ENCODE peak calls at places on chromosomes 13 and 19, in eight cellular contexts. J, O, L, V, Q, Z, B and X are unnamed samples.

GRCh38 chr19:8518536-8518935 is 4.6 kb upstream of the ZNF414 start:
- DNase-seq in J (no peak), O (no peak), L (no peak), V (no peak), Q (no peak), Z (no peak), B (no peak), X (no peak)

GRCh38 chr13:85690368-85690767 is 108.9 kb downstream of the SLITRK6 start:
- DNase-seq in J (no peak), O (no peak), L (no peak), V (no peak), Q (no peak), Z (no peak), B (no peak), X (no peak)

GRCh38 chr13:41516760-41517159 is 59.4 kb downstream of the RGCC start:
- DNase-seq in J (no peak), O (no peak), L (no peak), V (no peak), Q (no peak), Z (no peak), B (no peak), X (no peak)

GRCh38 chr19:42255766-42256750 is 1.1 kb upstream of the ERF start:
- DNase-seq in J (peak; percentile 66), O (peak; percentile 47), L (no peak), V (no peak), Q (no peak), Z (peak; percentile 87), B (no peak), X (peak; percentile 79)

GRCh38 chr13:20566424-20566916 is 487 bp upstream of the IFT88 start:
- DNase-seq in J (peak; percentile 70), O (peak; percentile 68), L (no peak), V (no peak), Q (peak; percentile 90), Z (no peak), B (peak; percentile 60), X (no peak)

GRCh38 chr19:11798391-11799296 is at the start of gene ZNF491:
- DNase-seq in J (peak; percentile 91), O (peak; percentile 97), L (peak; percentile 88), V (peak; percentile 94), Q (peak; percentile 90), Z (peak; percentile 95), B (peak; percentile 86), X (peak; percentile 91)

GRCh38 chr19:50835103-50835784 is 1.9 kb upstream of the KLK15 start:
- DNase-seq in J (no peak), O (peak; percentile 62), L (no peak), V (no peak), Q (no peak), Z (peak; percentile 28), B (no peak), X (no peak)

GRCh38 chr19:41238244-41238643 is 19.2 kb downstream of the AXL start:
- DNase-seq in J (no peak), O (no peak), L (no peak), V (no peak), Q (no peak), Z (no peak), B (no peak), X (no peak)

GRCh38 chr13:104984296-104984818 is 1551.1 kb downstream of the EFNB2 start:
- DNase-seq in J (no peak), O (no peak), L (no peak), V (no peak), Q (no peak), Z (peak; percentile 18), B (no peak), X (peak; percentile 24)

GRCh38 chr19:737591-738093 is 13.3 kb upstream of the MISP start:
- DNase-seq in J (no peak), O (peak; percentile 70), L (no peak), V (no peak), Q (no peak), Z (no peak), B (peak; percentile 51), X (no peak)

GRCh38 chr19:17655751-17656480 is 32.2 kb downstream of the UNC13A start:
- DNase-seq in J (no peak), O (no peak), L (no peak), V (no peak), Q (no peak), Z (no peak), B (no peak), X (no peak)

GRCh38 chr13:61927648-61928047 is 512.0 kb upstream of the PCDH20 start:
- DNase-seq in J (no peak), O (no peak), L (no peak), V (no peak), Q (no peak), Z (no peak), B (no peak), X (no peak)

GRCh38 chr13:35954207-35954560 is 177.0 kb downstream of the DCLK1 start:
- DNase-seq in J (no peak), O (no peak), L (no peak), V (no peak), Q (no peak), Z (no peak), B (no peak), X (no peak)

GRCh38 chr19:8324186-8325050 is 3.1 kb downstream of the RPS28 start:
- DNase-seq in J (peak; percentile 49), O (no peak), L (no peak), V (no peak), Q (no peak), Z (no peak), B (no peak), X (no peak)

GRCh38 chr19:55173717-55174409 is 6.2 kb downstream of the SYT5 start:
- DNase-seq in J (peak; percentile 46), O (peak; percentile 70), L (no peak), V (no peak), Q (no peak), Z (peak; percentile 77), B (peak; percentile 89), X (peak; percentile 53)

GRCh38 chr13:111916201-111916600 is 150.7 kb upstream of the SOX1 start:
- DNase-seq in J (no peak), O (no peak), L (no peak), V (no peak), Q (no peak), Z (no peak), B (no peak), X (no peak)

GRCh38 chr13:21124853-21125252 is 51.5 kb downstream of the SKA3 start:
- DNase-seq in J (no peak), O (no peak), L (no peak), V (no peak), Q (no peak), Z (no peak), B (no peak), X (no peak)

GRCh38 chr19:40357655-40358054 is 9.2 kb downstream of the PLD3 start:
- DNase-seq in J (no peak), O (no peak), L (no peak), V (no peak), Q (no peak), Z (no peak), B (no peak), X (no peak)

GRCh38 chr19:46985532-46986415 is 33.9 kb upstream of the NPAS1 start:
- DNase-seq in J (no peak), O (no peak), L (no peak), V (no peak), Q (no peak), Z (no peak), B (no peak), X (no peak)

GRCh38 chr13:99200433-99201167 is at the start of gene UBAC2:
- DNase-seq in J (peak; percentile 91), O (peak; percentile 94), L (peak; percentile 94), V (peak; percentile 91), Q (peak; percentile 94), Z (peak; percentile 94), B (peak; percentile 84), X (peak; percentile 98)
- TF ChIP-seq CTCF in J (peak; percentile 50), O (no peak), L (no peak), V (no peak), Q (no peak), Z (peak; percentile 31), B (no peak), X (no peak)

GRCh38 chr19:3056454-3057016 is 5.8 kb downstream of the TLE5 start:
- DNase-seq in J (no peak), O (no peak), L (no peak), V (no peak), Q (no peak), Z (peak; percentile 57), B (no peak), X (no peak)

GRCh38 chr19:3058821-3059314 is 3.4 kb downstream of the TLE5 start:
- DNase-seq in J (no peak), O (no peak), L (no peak), V (no peak), Q (no peak), Z (no peak), B (no peak), X (no peak)

GRCh38 chr19:3059653-3060052 is 2.6 kb downstream of the TLE5 start:
- DNase-seq in J (no peak), O (no peak), L (no peak), V (no peak), Q (no peak), Z (no peak), B (no peak), X (no peak)

GRCh38 chr19:3057275-3057714 is 5.0 kb downstream of the TLE5 start:
- DNase-seq in J (peak; percentile 87), O (peak; percentile 61), L (peak; percentile 95), V (peak; percentile 95), Q (no peak), Z (peak; percentile 93), B (no peak), X (peak; percentile 92)

DNA sequence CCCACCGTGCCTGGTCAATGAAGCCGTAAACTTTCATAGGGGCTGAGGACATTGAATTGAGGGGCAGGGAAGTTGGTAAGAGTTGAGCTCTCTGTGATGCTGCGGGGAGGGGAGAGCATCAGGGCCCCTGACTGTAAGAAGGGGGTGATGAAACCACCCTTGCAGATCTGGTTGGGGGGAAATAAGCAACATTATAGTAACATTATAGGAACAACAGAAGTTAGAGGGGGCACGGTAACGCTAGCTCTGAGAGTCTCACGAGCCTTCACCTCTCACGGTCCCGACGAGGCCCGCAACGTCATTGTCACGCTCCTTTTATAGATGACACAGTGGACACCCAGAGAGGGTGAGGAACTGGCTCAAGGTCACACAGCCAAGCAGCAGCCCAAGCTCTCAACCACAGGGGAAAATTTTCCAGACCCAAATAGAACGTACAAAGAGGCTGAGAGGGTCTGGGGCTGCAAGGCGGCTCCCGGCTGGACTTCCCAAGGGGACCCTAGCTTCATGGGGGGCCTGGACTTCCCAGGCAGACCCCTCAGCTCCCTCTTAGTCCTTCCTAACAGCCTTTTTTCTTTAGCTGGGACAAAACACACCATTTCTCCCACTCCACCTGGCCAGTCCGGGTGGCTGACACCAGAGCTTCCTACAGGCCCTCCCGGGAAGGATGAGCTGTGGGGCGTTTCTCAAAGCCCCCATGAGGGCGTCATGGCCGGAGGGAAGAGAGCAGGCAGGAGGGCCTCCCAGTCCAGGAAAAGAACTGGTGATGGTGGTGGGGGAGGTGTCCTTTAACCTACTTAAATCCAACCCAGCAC is 4.1 kb downstream of the TLE5 start:
- DNase-seq in J (no peak), O (no peak), L (no peak), V (no peak), Q (no peak), Z (peak; percentile 82), B (no peak), X (no peak)
- H3K27ac ChIP-seq in J (peak overlapping the region; percentile 82), O (peak overlapping the region; percentile 39), L (peak overlapping the region; percentile 87), V (peak overlapping the region; percentile 35), Q (peak overlapping the region; percentile 76), Z (peak overlapping the region; percentile 97), B (peak overlapping the region; percentile 96), X (peak overlapping the region; percentile 69)

GRCh38 chr19:3667766-3668165 is 32.5 kb downstream of the PIP5K1C start:
- DNase-seq in J (no peak), O (no peak), L (no peak), V (no peak), Q (no peak), Z (no peak), B (no peak), X (no peak)
- H3K4me1 ChIP-seq in J (peaks cover 38% of the 10 kb centered on the region), O (peaks cover 6% of the 10 kb centered on the region), L (peaks cover 5% of the 10 kb centered on the region), V (no peaks in the 10 kb centered on the region), Q (peaks cover 61% of the 10 kb centered on the region), Z (peaks cover 39% of the 10 kb centered on the region), B (no peaks in the 10 kb centered on the region), X (peaks cover 36% of the 10 kb centered on the region)

GRCh38 chr13:67568205-67568604 is 338.1 kb upstream of the PCDH9 start:
- DNase-seq in J (no peak), O (no peak), L (no peak), V (no peak), Q (no peak), Z (no peak), B (no peak), X (no peak)
- TF ChIP-seq CTCF in J (no peak), O (no peak), L (no peak), V (no peak), Q (no peak), Z (no peak), B (no peak), X (no peak)